ENCODE peak calls at places on chromosomes 3 and 15, in seven cellular contexts. H is HL-60, T is AG04449, W is foreskin fibroblast, G is HCT116, O is uterus, A is progenitor cell of endocrine pancreas. X is an unnamed sample.
A peak's percentile ranks its signal among the peaks of the same experiment; 100 is the strongest.

GRCh38 chr3:101829066-101829830 is 20.1 kb upstream of the NFKBIZ start:
- DNase-seq in W (peak; percentile 62), T (no peak), H (no peak), A (no peak), O (peak; percentile 84), G (no peak), X (no peak)

GRCh38 chr3:81910244-81910852 is 148.9 kb upstream of the GBE1 start:
- DNase-seq in H (peak; percentile 16), A (no peak), W (peak; percentile 7), T (no peak), O (no peak), G (peak; percentile 23), X (no peak)

GRCh38 chr15:71083349-71083748 is 31.9 kb upstream of the THSD4 start:
- DNase-seq in W (peak; percentile 95), A (no peak), H (no peak), T (no peak), O (peak; percentile 68), G (no peak), X (no peak)

GRCh38 chr15:31158858-31159569 is 57.5 kb upstream of the TRPM1 start:
- DNase-seq in H (no peak), G (no peak), W (no peak), T (no peak), O (no peak), A (no peak), X (no peak)

GRCh38 chr3:109071349-109072142 is 46.4 kb downstream of the MORC1 start:
- DNase-seq in T (no peak), G (peak; percentile 1), O (no peak), H (no peak), A (no peak), W (no peak), X (no peak)

GRCh38 chr3:173043757-173044156 is 97.3 kb downstream of the SPATA16 start:
- DNase-seq in A (no peak), G (no peak), T (no peak), O (no peak), H (no peak), W (no peak), X (no peak)

GRCh38 chr3:12187448-12188327 is 29.0 kb upstream of the TIMP4 start:
- DNase-seq in G (no peak), T (no peak), W (no peak), A (no peak), O (no peak), H (peak; percentile 83), X (no peak)

GRCh38 chr3:148184798-148185197 is 512.9 kb upstream of the AGTR1 start:
- DNase-seq in A (no peak), W (no peak), O (no peak), H (no peak), G (no peak), T (no peak), X (no peak)

GRCh38 chr3:52218026-52218425 is 7.4 kb downstream of the TLR9 start:
- DNase-seq in O (no peak), H (no peak), G (no peak), T (no peak), W (no peak), A (no peak), X (no peak)

GRCh38 chr15:53447053-53447574 is 312.3 kb downstream of the WDR72 start:
- DNase-seq in H (no peak), O (no peak), G (no peak), T (no peak), A (no peak), W (no peak), X (no peak)

GRCh38 chr3:17032407-17033034 is 147.8 kb downstream of the PLCL2 start:
- DNase-seq in T (no peak), A (no peak), O (no peak), W (no peak), H (no peak), G (peak; percentile 19), X (no peak)

GRCh38 chr15:68018797-68019196 is 35.3 kb upstream of the PIAS1 start:
- DNase-seq in G (no peak), W (no peak), A (no peak), T (no peak), H (no peak), O (no peak), X (no peak)

GRCh38 chr3:153038779-153039178 is 123.2 kb upstream of the RAP2B start:
- DNase-seq in G (no peak), W (no peak), A (no peak), O (no peak), T (no peak), H (no peak), X (no peak)

GRCh38 chr3:99637041-99637380 is 1.4 kb upstream of the COL8A1 start:
- DNase-seq in G (no peak), A (no peak), H (no peak), O (no peak), W (no peak), T (no peak), X (no peak)

GRCh38 chr3:64267774-64268604 is 42.7 kb upstream of the PRICKLE2 start:
- DNase-seq in G (no peak), W (peak; percentile 58), O (peak; percentile 86), H (no peak), T (no peak), A (peak; percentile 45), X (peak; percentile 59)

GRCh38 chr3:24493951-24494615 is 567 bp downstream of the THRB start:
- DNase-seq in O (peak; percentile 60), A (peak; percentile 41), G (no peak), H (no peak), W (no peak), T (no peak), X (peak; percentile 19)

GRCh38 chr3:24495334-24495994 is 814 bp upstream of the THRB start:
- DNase-seq in T (no peak), W (no peak), A (peak; percentile 49), H (no peak), O (peak; percentile 42), G (peak; percentile 60), X (peak; percentile 20)

GRCh38 chr3:24492971-24493551 is 1.6 kb downstream of the THRB start:
- DNase-seq in W (no peak), H (no peak), A (no peak), O (no peak), T (no peak), G (no peak), X (no peak)

GRCh38 chr3:24496529-24497482 is 2.2 kb upstream of the THRB start:
- DNase-seq in H (no peak), G (peak; percentile 68), A (peak; percentile 49), W (no peak), O (peak; percentile 84), T (no peak), X (peak; percentile 53)

DNA sequence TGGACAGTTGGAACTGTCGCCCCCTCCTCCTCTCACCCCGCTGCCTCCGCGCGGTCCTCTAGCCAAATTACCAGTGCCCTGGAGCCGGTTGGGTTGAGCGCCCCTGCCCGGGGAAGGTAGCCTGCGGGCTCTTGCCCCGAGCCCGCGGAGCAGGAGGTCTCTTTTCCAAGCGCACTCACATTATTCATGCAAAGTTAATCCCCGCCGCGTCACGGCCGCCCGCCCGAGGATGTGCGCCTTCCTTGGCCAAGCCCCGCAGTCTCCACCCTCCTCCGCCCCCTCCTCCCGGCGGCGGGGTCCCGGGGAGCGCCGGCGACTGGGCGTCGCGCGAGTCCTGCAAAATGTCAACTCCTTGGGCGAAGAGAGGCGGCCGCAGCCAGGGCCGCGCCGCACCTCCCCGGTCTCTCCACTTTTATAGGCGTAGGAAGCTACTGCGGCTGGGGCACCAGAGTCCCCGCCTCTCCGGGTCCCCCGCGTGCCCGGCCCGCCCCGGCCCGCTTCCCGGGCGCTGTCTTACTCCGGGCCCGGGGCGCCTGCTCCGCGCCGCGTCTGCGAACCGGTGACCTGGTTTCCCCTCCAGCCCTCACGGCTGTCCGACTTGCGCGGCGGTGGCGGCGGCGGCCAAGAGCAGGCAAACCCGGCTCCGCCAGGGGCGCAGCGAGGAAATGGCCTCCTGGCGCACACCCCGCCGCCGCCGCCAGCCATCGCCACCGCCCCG is at the start of gene THRB:
- DNase-seq in W (peak; percentile 42), T (no peak), A (peak; percentile 63), O (peak; percentile 70), G (peak; percentile 27), H (no peak), X (peak; percentile 71)
- TF ChIP-seq CTCF in W (peak; percentile 13), T (peak; percentile 35), A (peak; percentile 55), O (peak; percentile 15), G (no peak), H (no peak), X (peak; percentile 33)

GRCh38 chr15:84638103-84638502 is 16.0 kb downstream of the WDR73 start:
- DNase-seq in T (no peak), O (no peak), A (no peak), G (no peak), W (no peak), H (no peak), X (no peak)
- TF ChIP-seq CTCF in T (no peak), O (no peak), A (no peak), G (peak; percentile 24), W (no peak), H (no peak), X (no peak)

GRCh38 chr3:138496436-138496835 is 62.0 kb downstream of the ESYT3 start:
- DNase-seq in W (no peak), H (no peak), T (no peak), O (no peak), A (no peak), G (no peak), X (no peak)
- TF ChIP-seq CTCF in W (no peak), H (no peak), T (no peak), O (no peak), A (no peak), G (no peak), X (no peak)

GRCh38 chr15:63323798-63324651 is 46.6 kb downstream of the APH1B start:
- DNase-seq in W (peak; percentile 18), T (no peak), H (no peak), G (no peak), O (no peak), A (no peak), X (no peak)
- TF ChIP-seq CTCF in W (no peak), T (no peak), H (no peak), G (no peak), O (no peak), A (no peak), X (no peak)

GRCh38 chr3:188685789-188686188 is 486.0 kb upstream of the TPRG1 start:
- DNase-seq in A (no peak), T (no peak), W (no peak), G (no peak), O (no peak), H (no peak), X (no peak)

GRCh38 chr3:188689101-188689574 is 482.6 kb upstream of the TPRG1 start:
- DNase-seq in T (no peak), W (peak; percentile 55), O (no peak), G (no peak), A (no peak), H (no peak), X (no peak)

GRCh38 chr3:188686319-188686718 is 485.5 kb upstream of the TPRG1 start:
- DNase-seq in G (no peak), T (no peak), W (no peak), H (no peak), O (no peak), A (no peak), X (no peak)

GRCh38 chr3:188690076-188690475 is 481.7 kb upstream of the TPRG1 start:
- DNase-seq in H (no peak), G (no peak), A (no peak), W (no peak), T (no peak), O (no peak), X (no peak)

GRCh38 chr3:188687389-188687788 is 484.4 kb upstream of the TPRG1 start:
- DNase-seq in O (no peak), W (peak; percentile 71), A (no peak), G (no peak), H (no peak), T (peak; percentile 38), X (no peak)
- TF ChIP-seq CTCF in O (no peak), W (peak; percentile 33), A (no peak), G (peak; percentile 11), H (no peak), T (peak; percentile 31), X (no peak)

X was measured in mesothelial cell of epicardium.